ENCODE peak calls at places on chromosome 2, in eight cellular contexts. T, K, H, P, X, N, L and E are unnamed samples.

GRCh38 chr2:32847734-32848133 is 99.0 kb upstream of the LTBP1 start:
- DNase-seq in N (no peak), H (no peak), X (no peak), T (no peak), L (no peak), K (no peak), P (no peak), E (no peak)

GRCh38 chr2:100592226-100592625 is 29.4 kb downstream of the PDCL3 start:
- DNase-seq in P (peak; percentile 27), K (no peak), L (no peak), H (no peak), X (no peak), N (no peak), T (no peak), E (no peak)

GRCh38 chr2:178553047-178553446 is 72.8 kb downstream of the PLEKHA3 start:
- DNase-seq in X (no peak), P (peak; percentile 78), L (no peak), H (no peak), N (peak; percentile 90), K (no peak), T (no peak), E (peak; percentile 9)

GRCh38 chr2:173970421-173971042 is 5.4 kb upstream of the SP3 start:
- DNase-seq in N (no peak), T (no peak), K (no peak), X (no peak), H (no peak), L (no peak), P (no peak), E (no peak)

GRCh38 chr2:37376421-37377186 is 32.2 kb downstream of the QPCT start:
- DNase-seq in X (no peak), N (peak; percentile 20), P (peak; percentile 73), K (no peak), H (no peak), T (no peak), L (peak; percentile 59), E (no peak)

GRCh38 chr2:26757873-26758789 is 6.0 kb upstream of the SLC35F6 start:
- DNase-seq in X (peak; percentile 97), P (peak; percentile 92), L (no peak), T (no peak), K (no peak), H (no peak), N (peak; percentile 99), E (peak; percentile 30)

GRCh38 chr2:1132328-1132964 is 181.8 kb downstream of the SNTG2 start:
- DNase-seq in T (peak; percentile 25), P (no peak), K (no peak), H (no peak), L (no peak), N (no peak), X (no peak), E (no peak)

GRCh38 chr2:200695178-200695930 is 109.5 kb downstream of the AOX1 start:
- DNase-seq in N (no peak), T (no peak), P (no peak), L (no peak), H (no peak), K (no peak), X (no peak), E (no peak)

GRCh38 chr2:43174368-43175186 is 51.8 kb downstream of the ZFP36L2 start:
- DNase-seq in X (no peak), H (peak; percentile 46), N (no peak), P (no peak), L (peak; percentile 89), T (peak; percentile 63), K (no peak), E (no peak)

GRCh38 chr2:40488927-40489677 is 37.2 kb upstream of the SLC8A1 start:
- DNase-seq in N (peak; percentile 53), K (no peak), L (no peak), H (no peak), X (no peak), T (no peak), P (no peak), E (no peak)

GRCh38 chr2:143907801-143908200 is 612.1 kb downstream of the ZEB2 start:
- DNase-seq in H (no peak), T (no peak), P (peak; percentile 26), K (no peak), L (no peak), X (no peak), N (no peak), E (no peak)

GRCh38 chr2:167697961-167698360 is 549.4 kb downstream of the STK39 start:
- DNase-seq in K (no peak), T (no peak), X (no peak), L (no peak), N (no peak), P (no peak), H (no peak), E (no peak)

GRCh38 chr2:32865399-32866068 is 81.2 kb upstream of the LTBP1 start:
- DNase-seq in K (no peak), L (no peak), X (peak; percentile 35), T (no peak), H (no peak), P (peak; percentile 86), N (peak; percentile 82), E (peak; percentile 17)

GRCh38 chr2:102826904-102827303 is 65.1 kb downstream of the TMEM182 start:
- DNase-seq in H (no peak), P (no peak), L (no peak), N (peak; percentile 16), X (peak; percentile 39), T (no peak), K (no peak), E (no peak)

GRCh38 chr2:193963472-193964119 is 1693.4 kb upstream of the SLC39A10 start:
- DNase-seq in P (no peak), K (peak; percentile 47), T (no peak), L (no peak), H (no peak), X (no peak), N (peak; percentile 10), E (peak; percentile 11)

GRCh38 chr2:181203412-181203811 is 223.0 kb downstream of the UBE2E3 start:
- DNase-seq in T (no peak), K (no peak), X (peak; percentile 62), N (peak; percentile 91), L (no peak), H (no peak), P (peak; percentile 79), E (no peak)